ENCODE peak calls at places on chromosome 11, in nine cellular contexts. A, M, O, J, K, H, W, T and S are unnamed samples.

GRCh38 chr11:116459233-116459632 is 313.6 kb downstream of the BUD13 start:
- DNase-seq in A (no peak), M (no peak), O (peak), J (no peak), K (no peak), H (no peak), W (peak), T (no peak), S (no peak)

GRCh38 chr11:18761144-18761543 is 30.5 kb downstream of the PTPN5 start:
- DNase-seq in A (no peak), M (no peak), O (no peak), J (no peak), K (no peak), H (no peak), W (no peak), T (no peak), S (no peak)

GRCh38 chr11:129657866-129658557 is 157.6 kb upstream of the TMEM45B start:
- DNase-seq in A (no peak), M (no peak), O (no peak), J (no peak), K (no peak), H (no peak), W (peak), T (no peak), S (no peak)

GRCh38 chr11:103671143-103671651 is 365.2 kb upstream of the DDI1 start:
- DNase-seq in A (no peak), M (no peak), O (no peak), J (no peak), K (no peak), H (no peak), W (no peak), T (no peak), S (no peak)

GRCh38 chr11:119338946-119339580 is 1.6 kb downstream of the C1QTNF5 start:
- DNase-seq in A (no peak), M (no peak), O (no peak), J (no peak), K (no peak), H (no peak), W (no peak), T (no peak), S (no peak)

GRCh38 chr11:19739872-19740271 is 27.2 kb downstream of the NAV2 start:
- DNase-seq in A (no peak), M (no peak), O (peak), J (no peak), K (no peak), H (no peak), W (peak), T (no peak), S (no peak)

GRCh38 chr11:62879150-62879549 is 1.5 kb upstream of the SLC3A2 start:
- DNase-seq in A (no peak), M (no peak), O (no peak), J (no peak), K (no peak), H (no peak), W (no peak), T (no peak), S (no peak)

GRCh38 chr11:130789241-130789640 is 127.0 kb downstream of the SNX19 start:
- DNase-seq in A (no peak), M (no peak), O (no peak), J (no peak), K (no peak), H (no peak), W (no peak), T (no peak), S (no peak)

GRCh38 chr11:3824714-3825472 is 15.9 kb downstream of the RHOG start:
- DNase-seq in A (peak), M (peak), O (peak), J (peak), K (no peak), H (peak), W (peak), T (no peak), S (no peak)

GRCh38 chr11:66979336-66979980 is 4.4 kb downstream of the C11orf86 start:
- DNase-seq in A (peak), M (no peak), O (no peak), J (no peak), K (no peak), H (no peak), W (no peak), T (no peak), S (no peak)

GRCh38 chr11:62832346-62833234 is at the start of gene TEX54:
- DNase-seq in A (no peak), M (peak), O (no peak), J (no peak), K (no peak), H (no peak), W (no peak), T (no peak), S (no peak)

GRCh38 chr11:8059571-8060011 is 21.4 kb upstream of the TUB start:
- DNase-seq in A (no peak), M (no peak), O (no peak), J (no peak), K (no peak), H (no peak), W (no peak), T (no peak), S (no peak)

GRCh38 chr11:61341706-61342105 is 8.7 kb downstream of the TKFC start:
- DNase-seq in A (no peak), M (no peak), O (no peak), J (no peak), K (no peak), H (no peak), W (no peak), T (no peak), S (no peak)

GRCh38 chr11:72238040-72238450 is 5.9 kb downstream of the PHOX2A start:
- DNase-seq in A (peak), M (no peak), O (peak), J (peak), K (no peak), H (no peak), W (peak), T (peak), S (no peak)

GRCh38 chr11:125418396-125418795 is 77.7 kb downstream of the FEZ1 start:
- DNase-seq in A (no peak), M (no peak), O (no peak), J (no peak), K (no peak), H (no peak), W (no peak), T (no peak), S (no peak)

GRCh38 chr11:131977231-131977630 is 606.8 kb downstream of the NTM start:
- DNase-seq in A (peak), M (no peak), O (no peak), J (no peak), K (no peak), H (no peak), W (no peak), T (no peak), S (peak)

GRCh38 chr11:110818032-110818687 is 105.9 kb upstream of the ARHGAP20 start:
- DNase-seq in A (no peak), M (no peak), O (no peak), J (no peak), K (no peak), H (peak), W (no peak), T (no peak), S (no peak)

GRCh38 chr11:11662578-11662977 is 40.8 kb upstream of the GALNT18 start:
- DNase-seq in A (no peak), M (no peak), O (no peak), J (no peak), K (no peak), H (no peak), W (no peak), T (no peak), S (no peak)

GRCh38 chr11:105489431-105489830 is 120.4 kb upstream of the GRIA4 start:
- DNase-seq in A (no peak), M (no peak), O (no peak), J (no peak), K (peak), H (no peak), W (peak), T (no peak), S (no peak)

GRCh38 chr11:72575533-72576170 is 98.6 kb downstream of the PDE2A start:
- DNase-seq in A (no peak), M (no peak), O (no peak), J (no peak), K (no peak), H (no peak), W (no peak), T (no peak), S (no peak)

GRCh38 chr11:57972013-57972367 is 51.7 kb upstream of the OR9Q1 start:
- DNase-seq in A (no peak), M (no peak), O (no peak), J (no peak), K (no peak), H (no peak), W (no peak), T (no peak), S (no peak)

GRCh38 chr11:77883775-77884174 is 62.8 kb downstream of the AAMDC start:
- DNase-seq in A (peak), M (no peak), O (peak), J (no peak), K (no peak), H (no peak), W (no peak), T (no peak), S (no peak)

GRCh38 chr11:119155733-119156492 is 7.1 kb downstream of the ABCG4 start:
- DNase-seq in A (peak), M (no peak), O (peak), J (no peak), K (no peak), H (no peak), W (no peak), T (no peak), S (no peak)

GRCh38 chr11:65613091-65613928 is 711 bp downstream of the MAP3K11 start:
- DNase-seq in A (no peak), M (no peak), O (no peak), J (no peak), K (peak), H (no peak), W (peak), T (no peak), S (no peak)

GRCh38 chr11:69554849-69555248 is 73.4 kb downstream of the LINC01488 start:
- DNase-seq in A (peak), M (no peak), O (no peak), J (no peak), K (no peak), H (no peak), W (peak), T (no peak), S (no peak)

GRCh38 chr11:2298795-2299747 is 2.6 kb downstream of the C11orf21 start:
- DNase-seq in A (no peak), M (no peak), O (peak), J (no peak), K (no peak), H (no peak), W (peak), T (peak), S (no peak)

GRCh38 chr11:75579841-75580240 is 17.8 kb downstream of the SERPINH1 start:
- DNase-seq in A (no peak), M (no peak), O (no peak), J (no peak), K (no peak), H (no peak), W (no peak), T (no peak), S (no peak)

GRCh38 chr11:69447786-69448185 is 33.7 kb upstream of the LINC01488 start:
- DNase-seq in A (peak), M (no peak), O (no peak), J (no peak), K (no peak), H (no peak), W (no peak), T (no peak), S (no peak)

GRCh38 chr11:129013737-129014475 is 71.2 kb upstream of the TP53AIP1 start:
- DNase-seq in A (no peak), M (no peak), O (no peak), J (no peak), K (no peak), H (no peak), W (no peak), T (no peak), S (no peak)

GRCh38 chr11:113363406-113363805 is 24.2 kb upstream of the ANKK1 start:
- DNase-seq in A (no peak), M (no peak), O (no peak), J (no peak), K (no peak), H (no peak), W (no peak), T (no peak), S (no peak)